ENCODE peak calls at places on chromosome 4, in six cellular contexts. L is thyroid gland, E is AG09309, X is HCT116, J is left lung, W is psoas muscle. P is an unnamed sample.

GRCh38 chr4:121824950-121825349 is 1.3 kb upstream of the CCNA2 start:
- DNase-seq in L (no peak), E (no peak), X (no peak), J (no peak), W (no peak), P (no peak)

GRCh38 chr4:151850751-151851150 is 89.9 kb upstream of the GATB start:
- DNase-seq in L (no peak), E (no peak), X (no peak), J (no peak), W (no peak), P (no peak)

GRCh38 chr4:104491826-104492771 is 2.6 kb downstream of the CXXC4 start:
- DNase-seq in L (peak; percentile 22), E (no peak), X (no peak), J (no peak), W (no peak), P (peak; percentile 72)

GRCh38 chr4:102089850-102090621 is 255.2 kb downstream of the SLC39A8 start:
- DNase-seq in L (no peak), E (no peak), X (no peak), J (no peak), W (no peak), P (no peak)

GRCh38 chr4:169147217-169147616 is 123.5 kb downstream of the SH3RF1 start:
- DNase-seq in L (no peak), E (no peak), X (peak; percentile 44), J (no peak), W (no peak), P (no peak)

GRCh38 chr4:145299380-145300076 is 119.1 kb upstream of the OTUD4 start:
- DNase-seq in L (no peak), E (peak; percentile 74), X (peak; percentile 56), J (no peak), W (no peak), P (peak; percentile 26)

GRCh38 chr4:531076-531475 is 32.1 kb downstream of the PIGG start:
- DNase-seq in L (no peak), E (no peak), X (no peak), J (no peak), W (no peak), P (no peak)

GRCh38 chr4:36177946-36178345 is 66.4 kb downstream of the ARAP2 start:
- DNase-seq in L (no peak), E (no peak), X (no peak), J (no peak), W (no peak), P (no peak)

GRCh38 chr4:152081024-152081423 is 320.2 kb upstream of the GATB start:
- DNase-seq in L (no peak), E (no peak), X (no peak), J (no peak), W (no peak), P (no peak)

GRCh38 chr4:46886711-46887110 is 22.3 kb downstream of the COX7B2 start:
- DNase-seq in L (no peak), E (no peak), X (no peak), J (no peak), W (no peak), P (no peak)

GRCh38 chr4:139509727-139510410 is 46.1 kb downstream of the SETD7 start:
- DNase-seq in L (peak; percentile 19), E (no peak), X (no peak), J (no peak), W (no peak), P (no peak)

GRCh38 chr4:70269674-70270073 is 27.3 kb downstream of the CSN3 start:
- DNase-seq in L (no peak), E (no peak), X (peak; percentile 23), J (no peak), W (no peak), P (peak; percentile 3)
- TF ChIP-seq CTCF in L (peak; percentile 33), E (no peak), X (peak; percentile 27), J (no peak), W (no peak), P (peak; percentile 9)

DNA sequence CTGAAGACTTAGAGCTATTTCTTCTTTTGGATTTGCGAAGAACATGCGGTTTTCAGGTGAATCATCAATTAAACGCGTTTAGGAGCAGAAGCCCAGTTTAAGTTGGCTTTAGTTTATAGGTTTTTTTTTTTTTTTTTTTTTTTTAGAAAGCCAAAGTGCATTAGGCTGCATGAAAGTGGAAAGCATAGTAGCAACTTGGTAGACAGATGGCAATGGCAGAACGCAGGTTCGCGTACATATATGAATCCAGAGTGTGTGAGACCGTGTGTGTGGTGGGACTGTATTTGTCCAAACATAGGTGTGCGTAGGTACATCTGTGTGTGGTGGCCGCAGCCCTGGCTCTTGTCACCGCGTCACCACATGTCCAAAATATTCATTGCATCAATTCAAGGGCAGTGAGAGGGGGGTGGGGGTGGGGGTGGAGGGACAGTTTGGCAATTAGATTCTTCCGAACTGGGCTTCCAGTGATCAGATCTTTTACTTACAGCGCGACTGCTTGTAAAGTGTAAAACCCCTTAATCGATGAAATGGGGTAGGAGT is 901 bp downstream of the JADE1 start:
- DNase-seq in L (peak; percentile 51), E (no peak), X (peak; percentile 26), J (no peak), W (no peak), P (peak; percentile 72)
- TF ChIP-seq CTCF in L (no peak), E (no peak), X (no peak), J (no peak), W (no peak), P (no peak)

GRCh38 chr4:3766791-3767561 is 791 bp downstream of the ADRA2C start:
- DNase-seq in L (no peak), E (no peak), X (no peak), J (no peak), W (no peak), P (no peak)

GRCh38 chr4:3767569-3768288 is 1.5 kb downstream of the ADRA2C start:
- DNase-seq in L (peak; percentile 30), E (no peak), X (no peak), J (no peak), W (no peak), P (no peak)

GRCh38 chr4:3766207-3766790 is at the start of gene ADRA2C:
- DNase-seq in L (peak; percentile 24), E (no peak), X (no peak), J (no peak), W (peak; percentile 66), P (peak; percentile 73)

GRCh38 chr4:3762753-3763511 is 3.3 kb upstream of the ADRA2C start:
- DNase-seq in L (no peak), E (no peak), X (no peak), J (no peak), W (no peak), P (no peak)

GRCh38 chr4:3765271-3766206 is 646 bp upstream of the ADRA2C start:
- DNase-seq in L (peak; percentile 47), E (peak; percentile 4), X (no peak), J (no peak), W (peak; percentile 76), P (peak; percentile 76)
- TF ChIP-seq CTCF in L (peak; percentile 34), E (no peak), X (no peak), J (no peak), W (peak; percentile 39), P (peak; percentile 22)

DNA sequence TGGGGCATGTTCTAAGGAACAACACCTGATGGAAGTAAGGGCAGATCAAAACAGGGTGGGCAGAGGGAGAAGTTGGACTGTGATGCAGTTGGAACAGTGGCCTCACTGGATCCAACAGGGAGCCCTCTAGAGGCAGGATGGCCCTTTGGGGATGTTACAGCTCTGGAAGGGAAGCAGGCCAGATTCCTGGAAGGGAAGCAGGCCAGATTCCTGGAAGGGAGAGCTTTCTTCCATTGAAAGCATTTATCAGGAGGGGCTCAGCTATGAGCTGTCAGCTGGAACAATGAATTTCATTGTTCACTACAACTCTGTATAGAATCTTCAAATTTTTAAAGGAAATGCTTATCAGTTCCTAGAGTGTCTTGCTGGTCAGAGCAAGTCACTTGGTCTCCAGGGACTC is 17.7 kb downstream of the IL15 start:
- DNase-seq in L (peak; percentile 42), E (no peak), X (no peak), J (no peak), W (peak; percentile 49), P (no peak)
- TF ChIP-seq CTCF in L (peak; percentile 41), E (peak; percentile 46), X (peak; percentile 2), J (peak; percentile 13), W (peak; percentile 39), P (peak; percentile 24)

GRCh38 chr4:30714408-30715031 is 5.6 kb upstream of the PCDH7 start:
- DNase-seq in L (peak; percentile 59), E (no peak), X (peak; percentile 73), J (no peak), W (no peak), P (peak; percentile 22)

GRCh38 chr4:30718021-30718888 is 1.9 kb upstream of the PCDH7 start:
- DNase-seq in L (peak; percentile 72), E (no peak), X (no peak), J (peak; percentile 69), W (peak; percentile 55), P (peak; percentile 40)

GRCh38 chr4:30716671-30717207 is 3.4 kb upstream of the PCDH7 start:
- DNase-seq in L (peak; percentile 11), E (no peak), X (no peak), J (no peak), W (no peak), P (peak; percentile 48)

GRCh38 chr4:30717208-30718020 is 2.8 kb upstream of the PCDH7 start:
- DNase-seq in L (peak; percentile 76), E (no peak), X (no peak), J (peak; percentile 79), W (peak; percentile 52), P (peak; percentile 49)

DNA sequence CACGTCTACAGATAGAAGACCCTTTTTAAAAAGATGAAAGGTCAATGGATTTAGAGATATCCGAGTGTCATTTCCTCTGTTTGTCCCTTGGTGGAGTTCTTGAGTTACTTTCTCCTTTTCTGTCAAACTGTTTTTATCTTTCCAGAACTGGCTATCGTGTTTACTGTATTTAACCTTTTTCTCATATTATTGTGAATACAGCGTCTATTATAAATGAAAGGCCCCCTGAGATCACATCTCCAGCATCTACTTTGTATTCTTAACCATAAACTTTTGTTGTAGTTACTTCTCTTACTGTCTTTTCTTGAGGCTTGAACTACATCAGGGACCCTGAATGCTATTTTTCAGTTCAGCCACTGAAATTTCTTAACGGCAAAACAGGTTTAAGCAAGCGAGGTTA is 4.0 kb upstream of the PCDH7 start:
- DNase-seq in L (no peak), E (no peak), X (peak; percentile 72), J (no peak), W (no peak), P (peak; percentile 49)
- TF ChIP-seq CTCF in L (peak; percentile 61), E (peak; percentile 52), X (peak; percentile 39), J (no peak), W (no peak), P (peak; percentile 54)

GRCh38 chr4:87985097-87985886 is 9.8 kb downstream of the SPP1 start:
- DNase-seq in L (peak; percentile 79), E (no peak), X (peak; percentile 58), J (peak; percentile 53), W (peak; percentile 48), P (no peak)

GRCh38 chr4:87982446-87982845 is 6.9 kb downstream of the SPP1 start:
- DNase-seq in L (no peak), E (no peak), X (no peak), J (peak; percentile 21), W (no peak), P (no peak)

GRCh38 chr4:87986508-87986907 is 11.0 kb downstream of the SPP1 start:
- DNase-seq in L (no peak), E (no peak), X (no peak), J (peak; percentile 27), W (no peak), P (no peak)

GRCh38 chr4:87983996-87984395 is 8.5 kb downstream of the SPP1 start:
- DNase-seq in L (no peak), E (no peak), X (no peak), J (no peak), W (no peak), P (no peak)

GRCh38 chr4:87985887-87986200 is 10.3 kb downstream of the SPP1 start:
- DNase-seq in L (no peak), E (no peak), X (no peak), J (no peak), W (no peak), P (no peak)
- TF ChIP-seq CTCF in L (no peak), E (no peak), X (no peak), J (no peak), W (peak; percentile 2), P (no peak)

P was measured in GM13977.